ENCODE peak calls at places on chromosome 19, in seven cellular contexts. One of them, this sample, is unnamed.

GRCh38 chr19:17564783-17565182 is 9.3 kb downstream of the COLGALT1 start:
- DNase-seq in esophagus squamous epithelium: no peak
- DNase-seq in breast epithelium: no peak
- DNase-seq in osteocyte: no peak
- DNase-seq in thyroid gland: no peak
- DNase-seq in astrocyte of the spinal cord: no peak
- DNase-seq in pancreas: no peak
- DNase-seq in this sample: no peak

GRCh38 chr19:27674701-27675100 is 1538.2 kb downstream of the UQCRFS1 start:
- DNase-seq in esophagus squamous epithelium: no peak
- DNase-seq in breast epithelium: no peak
- DNase-seq in osteocyte: peak
- DNase-seq in thyroid gland: no peak
- DNase-seq in astrocyte of the spinal cord: no peak
- DNase-seq in pancreas: no peak
- DNase-seq in this sample: no peak

GRCh38 chr19:55581145-55581827 is 638 bp upstream of the ZNF579 start:
- DNase-seq in esophagus squamous epithelium: no peak
- DNase-seq in breast epithelium: no peak
- DNase-seq in osteocyte: no peak
- DNase-seq in thyroid gland: peak
- DNase-seq in astrocyte of the spinal cord: no peak
- DNase-seq in pancreas: no peak
- DNase-seq in this sample: peak

GRCh38 chr19:20453424-20453938 is 112.1 kb downstream of the ZNF737 start:
- DNase-seq in esophagus squamous epithelium: no peak
- DNase-seq in breast epithelium: no peak
- DNase-seq in osteocyte: no peak
- DNase-seq in thyroid gland: no peak
- DNase-seq in astrocyte of the spinal cord: no peak
- DNase-seq in pancreas: no peak
- DNase-seq in this sample: no peak

GRCh38 chr19:17049711-17050280 is 23.2 kb upstream of the CPAMD8 start:
- DNase-seq in esophagus squamous epithelium: no peak
- DNase-seq in breast epithelium: no peak
- DNase-seq in osteocyte: no peak
- DNase-seq in thyroid gland: no peak
- DNase-seq in astrocyte of the spinal cord: peak
- DNase-seq in pancreas: no peak
- DNase-seq in this sample: no peak

GRCh38 chr19:16051254-16052025 is 24.9 kb upstream of the TPM4 start:
- DNase-seq in esophagus squamous epithelium: no peak
- DNase-seq in breast epithelium: no peak
- DNase-seq in osteocyte: no peak
- DNase-seq in thyroid gland: no peak
- DNase-seq in astrocyte of the spinal cord: no peak
- DNase-seq in pancreas: no peak
- DNase-seq in this sample: no peak

GRCh38 chr19:13646758-13647157 is 117.6 kb upstream of the MRI1 start:
- DNase-seq in esophagus squamous epithelium: no peak
- DNase-seq in breast epithelium: no peak
- DNase-seq in osteocyte: no peak
- DNase-seq in thyroid gland: no peak
- DNase-seq in astrocyte of the spinal cord: no peak
- DNase-seq in pancreas: no peak
- DNase-seq in this sample: no peak

GRCh38 chr19:52007436-52007804 is 591 bp downstream of the ZNF615 start:
- DNase-seq in esophagus squamous epithelium: no peak
- DNase-seq in breast epithelium: no peak
- DNase-seq in osteocyte: no peak
- DNase-seq in thyroid gland: no peak
- DNase-seq in astrocyte of the spinal cord: no peak
- DNase-seq in pancreas: no peak
- DNase-seq in this sample: peak

GRCh38 chr19:49473868-49474544 is at the start of gene FLT3LG:
- DNase-seq in esophagus squamous epithelium: no peak
- DNase-seq in breast epithelium: peak
- DNase-seq in osteocyte: peak
- DNase-seq in thyroid gland: peak
- DNase-seq in astrocyte of the spinal cord: peak
- DNase-seq in pancreas: peak
- DNase-seq in this sample: peak

GRCh38 chr19:16266586-16266942 is 58.1 kb upstream of the KLF2 start:
- DNase-seq in esophagus squamous epithelium: no peak
- DNase-seq in breast epithelium: no peak
- DNase-seq in osteocyte: no peak
- DNase-seq in thyroid gland: no peak
- DNase-seq in astrocyte of the spinal cord: no peak
- DNase-seq in pancreas: no peak
- DNase-seq in this sample: no peak

GRCh38 chr19:39516270-39516669 is 1.3 kb downstream of the SELENOV start:
- DNase-seq in esophagus squamous epithelium: no peak
- DNase-seq in breast epithelium: no peak
- DNase-seq in osteocyte: no peak
- DNase-seq in thyroid gland: no peak
- DNase-seq in astrocyte of the spinal cord: no peak
- DNase-seq in pancreas: no peak
- DNase-seq in this sample: no peak

GRCh38 chr19:36436531-36436930 is 18.1 kb upstream of the ZFP82 start:
- DNase-seq in esophagus squamous epithelium: no peak
- DNase-seq in breast epithelium: no peak
- DNase-seq in osteocyte: no peak
- DNase-seq in thyroid gland: no peak
- DNase-seq in astrocyte of the spinal cord: no peak
- DNase-seq in pancreas: no peak
- DNase-seq in this sample: no peak

GRCh38 chr19:41810301-41810700 is 13.9 kb downstream of the CEACAM3 start:
- DNase-seq in esophagus squamous epithelium: no peak
- DNase-seq in breast epithelium: no peak
- DNase-seq in osteocyte: no peak
- DNase-seq in thyroid gland: no peak
- DNase-seq in astrocyte of the spinal cord: no peak
- DNase-seq in pancreas: no peak
- DNase-seq in this sample: no peak

GRCh38 chr19:42528354-42529247 is at the start of gene CEACAM1:
- DNase-seq in esophagus squamous epithelium: no peak
- DNase-seq in breast epithelium: peak
- DNase-seq in osteocyte: no peak
- DNase-seq in thyroid gland: peak
- DNase-seq in astrocyte of the spinal cord: no peak
- DNase-seq in pancreas: no peak
- DNase-seq in this sample: peak

GRCh38 chr19:869245-870177 is 10.0 kb downstream of the CFD start:
- DNase-seq in esophagus squamous epithelium: no peak
- DNase-seq in breast epithelium: no peak
- DNase-seq in osteocyte: peak
- DNase-seq in thyroid gland: no peak
- DNase-seq in astrocyte of the spinal cord: peak
- DNase-seq in pancreas: no peak
- DNase-seq in this sample: peak

GRCh38 chr19:35260694-35261304 is 8.0 kb upstream of the USF2 start:
- DNase-seq in esophagus squamous epithelium: no peak
- DNase-seq in breast epithelium: no peak
- DNase-seq in osteocyte: peak
- DNase-seq in thyroid gland: no peak
- DNase-seq in astrocyte of the spinal cord: no peak
- DNase-seq in pancreas: peak
- DNase-seq in this sample: no peak

GRCh38 chr19:18650468-18651001 is 13.7 kb downstream of the KLHL26 start:
- DNase-seq in esophagus squamous epithelium: no peak
- DNase-seq in breast epithelium: no peak
- DNase-seq in osteocyte: peak
- DNase-seq in thyroid gland: peak
- DNase-seq in astrocyte of the spinal cord: peak
- DNase-seq in pancreas: no peak
- DNase-seq in this sample: no peak

GRCh38 chr19:42267644-42268141 is 1.4 kb upstream of the CIC start:
- DNase-seq in esophagus squamous epithelium: no peak
- DNase-seq in breast epithelium: no peak
- DNase-seq in osteocyte: no peak
- DNase-seq in thyroid gland: no peak
- DNase-seq in astrocyte of the spinal cord: no peak
- DNase-seq in pancreas: no peak
- DNase-seq in this sample: no peak

GRCh38 chr19:604355-604754 is 14.7 kb downstream of the HCN2 start:
- DNase-seq in esophagus squamous epithelium: no peak
- DNase-seq in breast epithelium: no peak
- DNase-seq in osteocyte: no peak
- DNase-seq in thyroid gland: no peak
- DNase-seq in astrocyte of the spinal cord: no peak
- DNase-seq in pancreas: no peak
- DNase-seq in this sample: no peak

GRCh38 chr19:14113762-14114414 is 3.7 kb downstream of the PRKACA start:
- DNase-seq in esophagus squamous epithelium: no peak
- DNase-seq in breast epithelium: no peak
- DNase-seq in osteocyte: no peak
- DNase-seq in thyroid gland: no peak
- DNase-seq in astrocyte of the spinal cord: no peak
- DNase-seq in pancreas: peak
- DNase-seq in this sample: peak

GRCh38 chr19:41373993-41374392 is 2.3 kb upstream of the TMEM91 start:
- DNase-seq in esophagus squamous epithelium: no peak
- DNase-seq in breast epithelium: peak
- DNase-seq in osteocyte: peak
- DNase-seq in thyroid gland: peak
- DNase-seq in astrocyte of the spinal cord: peak
- DNase-seq in pancreas: peak
- DNase-seq in this sample: no peak

GRCh38 chr19:58279042-58279924 is 528 bp downstream of the ZNF8 start:
- DNase-seq in esophagus squamous epithelium: peak
- DNase-seq in breast epithelium: peak
- DNase-seq in osteocyte: peak
- DNase-seq in thyroid gland: peak
- DNase-seq in astrocyte of the spinal cord: peak
- DNase-seq in pancreas: peak
- DNase-seq in this sample: peak

GRCh38 chr19:51122112-51122981 is 2.4 kb upstream of the SIGLEC9 start:
- DNase-seq in esophagus squamous epithelium: no peak
- DNase-seq in breast epithelium: no peak
- DNase-seq in osteocyte: no peak
- DNase-seq in thyroid gland: no peak
- DNase-seq in astrocyte of the spinal cord: no peak
- DNase-seq in pancreas: no peak
- DNase-seq in this sample: no peak

DNA sequence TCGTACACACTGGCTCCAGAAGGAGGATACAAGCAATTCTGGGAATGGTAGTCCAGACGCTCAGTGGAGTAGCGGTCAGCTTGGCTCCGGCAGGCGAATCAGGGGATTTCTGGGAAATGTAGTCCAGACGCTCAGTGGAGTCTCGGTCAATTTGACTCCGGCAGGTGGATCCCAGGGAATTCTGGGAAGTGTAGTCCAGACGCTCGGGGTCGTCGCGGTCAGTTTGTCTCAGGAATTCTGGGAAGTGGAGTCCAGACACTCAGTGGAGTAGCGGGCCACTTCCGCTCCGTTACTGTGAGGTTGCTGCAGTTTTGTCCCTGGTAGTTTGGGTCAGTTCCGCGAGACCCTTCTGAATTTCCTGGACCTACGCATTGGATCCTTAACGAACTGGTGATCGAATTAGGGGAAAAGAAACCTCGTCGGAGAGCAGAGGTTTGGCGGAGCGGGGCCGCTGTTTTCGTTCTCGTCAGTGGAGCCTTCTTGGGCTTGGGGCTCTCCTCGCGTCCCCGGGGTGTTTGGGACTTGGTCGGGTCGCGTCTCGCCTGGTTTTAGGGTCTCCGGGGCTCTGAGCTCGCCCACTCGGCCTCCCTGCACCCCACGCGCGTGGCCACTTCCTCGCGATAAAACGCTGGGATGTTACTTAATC is at the start of gene ZNF225:
- DNase-seq in esophagus squamous epithelium: peak
- DNase-seq in breast epithelium: peak
- DNase-seq in osteocyte: peak
- DNase-seq in thyroid gland: peak
- DNase-seq in astrocyte of the spinal cord: peak
- DNase-seq in pancreas: peak
- DNase-seq in this sample: peak
- TF ChIP-seq CTCF in esophagus squamous epithelium: no peak
- TF ChIP-seq CTCF in breast epithelium: no peak
- TF ChIP-seq CTCF in osteocyte: peak
- TF ChIP-seq CTCF in thyroid gland: no peak
- TF ChIP-seq CTCF in astrocyte of the spinal cord: no peak
- TF ChIP-seq CTCF in pancreas: no peak
- TF ChIP-seq CTCF in this sample: no peak

DNA sequence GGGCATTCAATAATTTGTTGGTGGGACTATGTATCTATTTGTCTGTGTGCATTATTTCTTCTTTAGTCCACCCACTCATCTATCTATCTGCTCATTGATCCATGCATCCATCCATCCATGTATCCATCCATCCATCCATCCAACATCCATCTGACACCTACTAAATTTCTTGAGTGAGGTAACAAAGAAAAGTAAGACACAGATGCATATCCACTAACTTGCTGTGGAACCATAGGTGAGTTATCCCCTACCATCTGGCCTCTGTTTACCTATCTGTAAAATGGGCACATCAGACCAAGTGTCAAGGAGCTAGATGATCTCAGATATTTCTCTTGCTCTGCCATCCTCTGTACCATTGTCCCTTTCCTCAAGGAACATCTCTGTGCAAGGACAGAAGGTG is 54.7 kb downstream of the ZNF536 start:
- DNase-seq in esophagus squamous epithelium: no peak
- DNase-seq in breast epithelium: no peak
- DNase-seq in osteocyte: no peak
- DNase-seq in thyroid gland: no peak
- DNase-seq in astrocyte of the spinal cord: no peak
- DNase-seq in pancreas: no peak
- DNase-seq in this sample: no peak
- TF ChIP-seq CTCF in esophagus squamous epithelium: no peak
- TF ChIP-seq CTCF in breast epithelium: no peak
- TF ChIP-seq CTCF in osteocyte: no peak
- TF ChIP-seq CTCF in thyroid gland: no peak
- TF ChIP-seq CTCF in astrocyte of the spinal cord: no peak
- TF ChIP-seq CTCF in pancreas: no peak
- TF ChIP-seq CTCF in this sample: no peak

GRCh38 chr19:1987197-1988187 is 28.0 kb downstream of the BTBD2 start:
- DNase-seq in esophagus squamous epithelium: no peak
- DNase-seq in breast epithelium: no peak
- DNase-seq in osteocyte: no peak
- DNase-seq in thyroid gland: no peak
- DNase-seq in astrocyte of the spinal cord: no peak
- DNase-seq in pancreas: no peak
- DNase-seq in this sample: no peak
- TF ChIP-seq CTCF in esophagus squamous epithelium: no peak
- TF ChIP-seq CTCF in breast epithelium: no peak
- TF ChIP-seq CTCF in osteocyte: no peak
- TF ChIP-seq CTCF in thyroid gland: no peak
- TF ChIP-seq CTCF in astrocyte of the spinal cord: no peak
- TF ChIP-seq CTCF in pancreas: no peak
- TF ChIP-seq CTCF in this sample: no peak

GRCh38 chr19:33947565-33947964 is 150.9 kb downstream of the KCTD15 start:
- DNase-seq in esophagus squamous epithelium: no peak
- DNase-seq in breast epithelium: no peak
- DNase-seq in osteocyte: peak
- DNase-seq in thyroid gland: no peak
- DNase-seq in astrocyte of the spinal cord: no peak
- DNase-seq in pancreas: no peak
- DNase-seq in this sample: no peak
- TF ChIP-seq CTCF in esophagus squamous epithelium: no peak
- TF ChIP-seq CTCF in breast epithelium: no peak
- TF ChIP-seq CTCF in osteocyte: no peak
- TF ChIP-seq CTCF in thyroid gland: no peak
- TF ChIP-seq CTCF in astrocyte of the spinal cord: no peak
- TF ChIP-seq CTCF in pancreas: no peak
- TF ChIP-seq CTCF in this sample: no peak